ENCODE peak calls at places on chromosomes 13 and 19, in five cellular contexts. X is astrocyte of the spinal cord; I is AG04449; P is CD4-positive, alpha-beta T cell; F is stimulated activated naive CD8-positive, alpha-beta T cell treated with anti-CD3 and anti-CD28 coated beads, Interleukin-15, Interleukin-2, amounts not matched to agents 100 U/mL and 50 U/mL, for 24 hours. V is an unnamed sample.

GRCh38 chr13:76512676-76513277 is 373.4 kb downstream of the KCTD12 start:
- DNase-seq in F (no peak), I (no peak), X (peak), P (no peak), V (peak)

GRCh38 chr13:113124211-113125025 is 1.8 kb downstream of the F10 start:
- DNase-seq in I (no peak), F (no peak), P (no peak), X (no peak), V (no peak)

GRCh38 chr19:33813391-33814101 is 16.9 kb downstream of the KCTD15 start:
- DNase-seq in X (no peak), F (no peak), P (no peak), I (no peak), V (no peak)

GRCh38 chr19:12015015-12015752 is 20.3 kb downstream of the ZNF433 start:
- DNase-seq in X (no peak), P (no peak), F (no peak), I (no peak), V (no peak)

GRCh38 chr19:36707134-36707533 is 19.7 kb downstream of the ZNF567 start:
- DNase-seq in X (no peak), F (no peak), P (no peak), I (no peak), V (no peak)

GRCh38 chr19:41373993-41374392 is 2.3 kb upstream of the TMEM91 start:
- DNase-seq in F (no peak), I (peak), P (no peak), X (peak), V (peak)

GRCh38 chr19:18496167-18496979 is 25.5 kb downstream of the ELL start:
- DNase-seq in I (no peak), X (peak), P (peak), F (peak), V (peak)

GRCh38 chr19:56270676-56271075 is 1.9 kb upstream of the EDDM13 start:
- DNase-seq in F (no peak), P (no peak), I (no peak), X (no peak), V (no peak)

GRCh38 chr19:47601180-47601904 is 7.6 kb upstream of the BICRA start:
- DNase-seq in X (no peak), I (no peak), P (no peak), F (no peak), V (no peak)

GRCh38 chr13:27442071-27442647 is 8.2 kb downstream of the MTIF3 start:
- DNase-seq in F (peak), X (no peak), I (no peak), P (peak), V (no peak)

GRCh38 chr19:39127812-39128510 is 2.4 kb downstream of the PAK4 start:
- DNase-seq in I (no peak), F (no peak), X (no peak), P (no peak), V (no peak)

GRCh38 chr19:40717325-40717879 is 490 bp downstream of the ITPKC start:
- DNase-seq in X (no peak), I (no peak), F (no peak), P (no peak), V (peak)

GRCh38 chr19:41626877-41627276 is at the start of gene CEACAM4:
- DNase-seq in X (no peak), F (no peak), I (no peak), P (no peak), V (no peak)

GRCh38 chr13:74097116-74097515 is 37.1 kb downstream of the KLF12 start:
- DNase-seq in I (no peak), X (no peak), F (no peak), P (no peak), V (no peak)

GRCh38 chr19:18220632-18221275 is 5.5 kb downstream of the PDE4C start:
- DNase-seq in I (no peak), X (no peak), P (no peak), F (no peak), V (no peak)

GRCh38 chr13:66152596-66152995 is 1077.5 kb downstream of the PCDH9 start:
- DNase-seq in F (no peak), X (no peak), P (no peak), I (no peak), V (no peak)

GRCh38 chr13:111161601-111162600 is 46.8 kb downstream of the ARHGEF7 start:
- DNase-seq in X (no peak), P (no peak), I (no peak), F (no peak), V (no peak)

GRCh38 chr13:48562296-48563066 is 29.6 kb upstream of the RCBTB2 start:
- DNase-seq in F (peak), P (peak), I (no peak), X (no peak), V (no peak)

GRCh38 chr19:7480222-7480974 is 8.4 kb downstream of the PEX11G start:
- DNase-seq in P (no peak), I (no peak), F (no peak), X (no peak), V (no peak)

GRCh38 chr19:16566161-16566560 is 6.1 kb downstream of the SLC35E1 start:
- DNase-seq in X (no peak), F (peak), P (peak), I (no peak), V (no peak)

GRCh38 chr19:39218230-39219007 is 14.4 kb upstream of the SYCN start:
- DNase-seq in P (no peak), F (no peak), X (no peak), I (no peak), V (no peak)

GRCh38 chr19:34480971-34481821 is at the start of gene WTIP:
- DNase-seq in X (peak), F (no peak), P (no peak), I (peak), V (peak)

GRCh38 chr19:12833747-12834417 is 497 bp downstream of the RTBDN start:
- DNase-seq in F (peak), X (no peak), P (peak), I (no peak), V (no peak)

GRCh38 chr19:53365899-53366493 is 491 bp downstream of the ZNF525 start:
- DNase-seq in X (no peak), I (no peak), P (peak), F (peak), V (peak)

GRCh38 chr13:52405369-52405766 is 604 bp downstream of the THSD1 start:
- DNase-seq in I (no peak), X (no peak), F (no peak), P (no peak), V (no peak)

GRCh38 chr13:93172109-93172508 is 54.5 kb upstream of the GPC6 start:
- DNase-seq in I (no peak), X (no peak), F (no peak), P (no peak), V (no peak)

GRCh38 chr13:85241045-85241444 is 558.2 kb downstream of the SLITRK6 start:
- DNase-seq in P (no peak), I (no peak), F (no peak), X (peak), V (peak)

GRCh38 chr13:22214184-22214583 is 543.3 kb downstream of the FGF9 start:
- DNase-seq in I (no peak), F (no peak), X (no peak), P (no peak), V (no peak)

GRCh38 chr13:102847272-102848234 is 1.7 kb downstream of the ERCC5 start:
- DNase-seq in I (no peak), X (peak), P (no peak), F (no peak), V (peak)

GRCh38 chr13:20679879-20680278 is 23.6 kb upstream of the IL17D start:
- DNase-seq in X (no peak), F (no peak), P (no peak), I (no peak), V (no peak)

V was measured in brain microvascular endothelial cell.